ENCODE peak calls at places on chromosomes 6 and 20, in ten cellular contexts. V, J, W, O, H, K, I, T, C and S are unnamed samples.
A peak's percentile ranks its signal among the peaks of the same experiment; 100 is the strongest.

GRCh38 chr6:25366785-25367657 is 87.8 kb downstream of the CARMIL1 start:
- DNase-seq in V (no peak), J (no peak), W (no peak), O (no peak), H (no peak), K (no peak), I (no peak), T (no peak), C (no peak), S (no peak)

GRCh38 chr6:133587841-133588240 is 301.1 kb upstream of the TCF21 start:
- DNase-seq in V (no peak), J (no peak), W (no peak), O (no peak), H (no peak), K (no peak), I (no peak), T (no peak), C (no peak), S (no peak)

GRCh38 chr6:135162678-135163439 is 18.2 kb upstream of the MYB start:
- DNase-seq in V (peak; percentile 86), J (no peak), W (peak; percentile 40), O (peak; percentile 68), H (peak; percentile 35), K (no peak), I (peak; percentile 83), T (peak; percentile 23), C (peak; percentile 93), S (no peak)

GRCh38 chr6:159976844-159977241 is 8.0 kb downstream of the IGF2R start:
- DNase-seq in V (no peak), J (no peak), W (no peak), O (no peak), H (no peak), K (no peak), I (no peak), T (no peak), C (no peak), S (no peak)

GRCh38 chr6:142885182-142885867 is 59.7 kb downstream of the HIVEP2 start:
- DNase-seq in V (peak; percentile 31), J (peak; percentile 40), W (no peak), O (peak; percentile 94), H (peak; percentile 98), K (no peak), I (no peak), T (peak; percentile 84), C (no peak), S (no peak)

GRCh38 chr6:155077331-155077730 is 82.2 kb downstream of the TIAM2 start:
- DNase-seq in V (no peak), J (no peak), W (no peak), O (no peak), H (no peak), K (no peak), I (no peak), T (no peak), C (no peak), S (no peak)

GRCh38 chr20:63556873-63557478 is 3.0 kb downstream of the FNDC11 start:
- DNase-seq in V (no peak), J (no peak), W (no peak), O (no peak), H (no peak), K (no peak), I (no peak), T (no peak), C (no peak), S (no peak)

GRCh38 chr6:99013145-99013544 is 65.4 kb upstream of the FBXL4 start:
- DNase-seq in V (peak; percentile 16), J (no peak), W (no peak), O (no peak), H (no peak), K (no peak), I (no peak), T (no peak), C (no peak), S (no peak)

GRCh38 chr6:114154812-114155211 is 183.9 kb upstream of the HDAC2 start:
- DNase-seq in V (no peak), J (no peak), W (no peak), O (no peak), H (no peak), K (no peak), I (no peak), T (no peak), C (no peak), S (no peak)
- H3K27ac ChIP-seq in V (no peak overlapping the region), J (no peak overlapping the region), W (no peak overlapping the region), O (no peak overlapping the region), H (no peak overlapping the region), K (no peak overlapping the region), I (no peak overlapping the region), T (no peak overlapping the region), C (no peak overlapping the region), S (no peak overlapping the region)

DNA sequence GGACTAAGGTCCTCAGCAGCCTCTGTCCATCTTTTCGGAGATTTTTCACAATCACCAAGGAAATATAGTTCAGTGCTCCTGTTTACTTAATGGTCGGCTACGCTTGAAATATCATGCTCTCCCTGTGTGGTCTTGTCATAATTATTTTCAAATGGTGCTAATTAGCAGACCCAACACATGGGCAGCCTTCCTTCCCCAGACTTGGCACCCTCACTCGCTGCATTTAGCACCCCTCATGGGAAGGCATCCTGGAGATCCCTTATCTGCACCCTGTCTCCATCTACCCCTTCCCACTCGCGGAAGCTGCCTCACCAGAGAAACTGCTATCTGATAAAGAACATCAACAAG is 131.0 kb upstream of the ESR1 start:
- DNase-seq in V (no peak), J (no peak), W (no peak), O (no peak), H (no peak), K (no peak), I (no peak), T (no peak), C (no peak), S (no peak)
- TF ChIP-seq POLR2AphosphoS5 in V (no peak), J (no peak), W (no peak), O (no peak), H (no peak), K (no peak), I (no peak), T (no peak), C (no peak), S (no peak)

GRCh38 chr20:38930242-38930569 is 4.0 kb downstream of the FAM83D start:
- DNase-seq in V (no peak), J (no peak), W (no peak), O (no peak), H (no peak), K (no peak), I (no peak), T (no peak), C (no peak), S (no peak)

GRCh38 chr20:38927902-38928578 is 1.8 kb downstream of the FAM83D start:
- DNase-seq in V (peak; percentile 37), J (peak; percentile 33), W (no peak), O (no peak), H (no peak), K (no peak), I (no peak), T (no peak), C (no peak), S (no peak)

GRCh38 chr20:38924718-38925117 is 1.5 kb upstream of the FAM83D start:
- DNase-seq in V (no peak), J (no peak), W (no peak), O (no peak), H (no peak), K (no peak), I (no peak), T (no peak), C (no peak), S (no peak)

GRCh38 chr20:38926934-38927616 is 858 bp downstream of the FAM83D start:
- DNase-seq in V (no peak), J (no peak), W (no peak), O (no peak), H (peak; percentile 35), K (no peak), I (no peak), T (no peak), C (peak; percentile 51), S (no peak)

DNA sequence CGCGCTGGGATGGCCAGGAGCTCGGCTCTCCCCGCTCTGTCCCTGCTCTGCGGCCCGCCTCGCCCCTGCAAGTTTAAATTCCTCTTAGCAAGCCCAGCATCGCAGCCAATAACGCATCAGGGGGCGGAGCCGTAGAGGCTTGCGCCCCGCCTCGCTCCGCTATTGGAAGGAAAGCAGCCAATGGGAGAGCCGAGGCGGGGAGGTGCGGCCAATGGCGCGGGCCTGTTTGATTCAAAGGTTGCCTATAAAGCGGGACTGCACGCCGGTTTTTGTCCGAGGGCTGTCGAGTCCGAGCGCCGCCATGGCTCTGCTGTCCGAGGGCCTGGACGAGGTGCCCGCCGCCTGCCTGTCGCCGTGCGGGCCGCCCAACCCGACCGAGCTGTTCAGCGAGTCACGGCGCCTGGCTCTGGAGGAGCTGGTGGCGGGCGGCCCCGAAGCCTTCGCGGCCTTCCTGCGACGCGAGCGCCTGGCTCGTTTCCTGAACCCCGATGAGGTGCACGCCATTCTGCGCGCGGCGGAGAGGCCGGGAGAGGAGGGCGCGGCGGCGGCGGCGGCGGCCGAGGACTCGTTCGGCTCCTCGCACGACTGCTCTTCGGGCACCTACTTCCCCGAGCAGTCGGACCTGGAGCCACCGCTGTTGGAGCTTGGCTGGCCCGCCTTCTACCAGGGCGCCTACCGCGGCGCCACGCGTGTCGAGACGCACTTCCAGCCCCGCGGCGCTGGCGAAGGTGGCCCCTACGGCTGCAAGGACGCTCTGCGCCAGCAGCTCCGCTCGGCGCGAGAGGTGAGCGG is at the start of gene FAM83D:
- DNase-seq in V (peak; percentile 98), J (peak; percentile 89), W (peak; percentile 94), O (peak; percentile 97), H (peak; percentile 100), K (peak; percentile 93), I (peak; percentile 97), T (peak; percentile 99), C (peak; percentile 99), S (no peak)
- TF ChIP-seq POLR2A in V (peak; percentile 98), J (peak; percentile 87), W (no peak), O (peak; percentile 94), H (peak; percentile 95), K (peak; percentile 19), I (no peak), T (peak; percentile 100), C (peak; percentile 99), S (no peak)

GRCh38 chr6:35905141-35905785 is 15.6 kb downstream of the SRPK1 start:
- DNase-seq in V (no peak), J (no peak), W (no peak), O (no peak), H (no peak), K (no peak), I (no peak), T (no peak), C (no peak), S (no peak)

GRCh38 chr6:35903679-35904078 is 17.2 kb downstream of the SRPK1 start:
- DNase-seq in V (no peak), J (no peak), W (no peak), O (no peak), H (no peak), K (no peak), I (no peak), T (no peak), C (no peak), S (no peak)

GRCh38 chr6:35906499-35906846 is 14.4 kb downstream of the SRPK1 start:
- DNase-seq in V (no peak), J (no peak), W (no peak), O (no peak), H (peak; percentile 42), K (no peak), I (no peak), T (no peak), C (no peak), S (no peak)

GRCh38 chr6:35907750-35908149 is 13.1 kb downstream of the SRPK1 start:
- DNase-seq in V (no peak), J (no peak), W (no peak), O (no peak), H (no peak), K (no peak), I (no peak), T (no peak), C (no peak), S (no peak)

DNA sequence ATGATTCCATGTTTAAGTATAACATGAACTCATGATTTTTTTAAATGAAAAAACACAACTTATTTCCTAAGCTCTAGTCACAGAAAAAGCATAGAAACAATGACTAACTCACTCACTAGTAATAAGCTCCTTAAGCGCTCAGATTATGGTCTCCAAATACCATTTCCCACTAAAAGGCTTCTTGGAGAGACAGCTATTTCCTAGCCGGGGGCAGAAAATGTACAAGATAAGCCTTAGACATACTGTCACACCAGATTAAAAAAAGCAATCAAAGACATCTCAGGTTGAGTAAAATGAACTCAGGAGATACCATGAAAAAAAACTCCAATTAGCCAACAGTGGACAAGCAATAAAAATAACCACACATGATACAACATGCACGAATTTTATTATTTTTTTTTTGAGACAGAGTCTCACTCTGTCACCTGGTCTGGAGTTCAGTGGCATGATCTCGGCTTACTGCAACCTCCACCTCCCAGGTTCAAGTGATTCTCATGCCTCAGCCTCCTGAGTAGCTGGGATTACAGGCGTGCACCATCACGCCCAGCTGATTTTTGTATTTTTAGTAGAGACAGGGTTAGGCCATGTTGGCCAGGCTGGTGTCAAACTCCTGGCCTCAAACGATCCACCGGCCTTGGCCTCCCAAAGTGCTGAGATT is 14.9 kb downstream of the SRPK1 start:
- DNase-seq in V (no peak), J (no peak), W (no peak), O (no peak), H (no peak), K (no peak), I (no peak), T (no peak), C (no peak), S (no peak)
- H3K27ac ChIP-seq in V (no peak overlapping the region), J (no peak overlapping the region), W (no peak overlapping the region), O (no peak overlapping the region), H (peak overlapping the region; percentile 50), K (no peak overlapping the region), I (no peak overlapping the region), T (no peak overlapping the region), C (no peak overlapping the region), S (no peak overlapping the region)